ENCODE peak calls at places on chromosomes 4 and X, in eight cellular contexts. One of them, this sample, is unnamed.

GRCh38 chrX:101530944-101531343 is 19.4 kb upstream of the ARMCX1 start:
- DNase-seq in fibroblast of lung: no peak
- DNase-seq in GM12864: no peak
- DNase-seq in adrenal gland: no peak
- DNase-seq in fibroblast of mammary gland: no peak
- DNase-seq in body of pancreas: no peak
- DNase-seq in heart left ventricle: no peak
- DNase-seq in AG09319: no peak
- DNase-seq in this sample: no peak

GRCh38 chrX:97167333-97167732 is 283.6 kb downstream of the RPA4 start:
- DNase-seq in heart left ventricle: no peak
- DNase-seq in body of pancreas: no peak
- DNase-seq in adrenal gland: no peak
- DNase-seq in fibroblast of lung: no peak
- DNase-seq in AG09319: no peak
- DNase-seq in GM12864: no peak
- DNase-seq in fibroblast of mammary gland: no peak
- DNase-seq in this sample: no peak

GRCh38 chr4:2258091-2259035 is 3.5 kb downstream of the MXD4 start:
- DNase-seq in fibroblast of lung: no peak
- DNase-seq in fibroblast of mammary gland: no peak
- DNase-seq in body of pancreas: peak
- DNase-seq in heart left ventricle: peak
- DNase-seq in AG09319: no peak
- DNase-seq in GM12864: no peak
- DNase-seq in adrenal gland: peak
- DNase-seq in this sample: no peak

GRCh38 chrX:115901241-115901640 is 269.3 kb upstream of the AGTR2 start:
- DNase-seq in GM12864: no peak
- DNase-seq in body of pancreas: no peak
- DNase-seq in adrenal gland: no peak
- DNase-seq in AG09319: no peak
- DNase-seq in heart left ventricle: no peak
- DNase-seq in fibroblast of lung: no peak
- DNase-seq in fibroblast of mammary gland: no peak
- DNase-seq in this sample: no peak

GRCh38 chr4:53706422-53707032 is 115.2 kb upstream of the LNX1 start:
- DNase-seq in heart left ventricle: no peak
- DNase-seq in fibroblast of lung: peak
- DNase-seq in fibroblast of mammary gland: peak
- DNase-seq in AG09319: peak
- DNase-seq in adrenal gland: no peak
- DNase-seq in GM12864: peak
- DNase-seq in body of pancreas: peak
- DNase-seq in this sample: peak

GRCh38 chr4:105106416-105106815 is 40.3 kb upstream of the TET2 start:
- DNase-seq in AG09319: no peak
- DNase-seq in GM12864: no peak
- DNase-seq in adrenal gland: no peak
- DNase-seq in fibroblast of lung: peak
- DNase-seq in fibroblast of mammary gland: peak
- DNase-seq in body of pancreas: no peak
- DNase-seq in heart left ventricle: no peak
- DNase-seq in this sample: no peak

GRCh38 chr4:101191302-101192098 is 155.8 kb downstream of the PPP3CA start:
- DNase-seq in fibroblast of lung: peak
- DNase-seq in body of pancreas: peak
- DNase-seq in fibroblast of mammary gland: peak
- DNase-seq in adrenal gland: peak
- DNase-seq in AG09319: peak
- DNase-seq in heart left ventricle: peak
- DNase-seq in GM12864: no peak
- DNase-seq in this sample: no peak

GRCh38 chr4:184251680-184252000 is 34.0 kb upstream of the ENPP6 start:
- DNase-seq in fibroblast of mammary gland: no peak
- DNase-seq in body of pancreas: no peak
- DNase-seq in AG09319: no peak
- DNase-seq in adrenal gland: no peak
- DNase-seq in heart left ventricle: no peak
- DNase-seq in GM12864: no peak
- DNase-seq in fibroblast of lung: no peak
- DNase-seq in this sample: no peak

GRCh38 chr4:83851261-83852084 is 315.6 kb downstream of the GPAT3 start:
- DNase-seq in GM12864: no peak
- DNase-seq in adrenal gland: no peak
- DNase-seq in fibroblast of mammary gland: peak
- DNase-seq in AG09319: no peak
- DNase-seq in body of pancreas: no peak
- DNase-seq in heart left ventricle: no peak
- DNase-seq in fibroblast of lung: no peak
- DNase-seq in this sample: no peak

GRCh38 chr4:58935336-58935735 is 1825.2 kb upstream of the IGFBP7 start:
- DNase-seq in AG09319: no peak
- DNase-seq in adrenal gland: no peak
- DNase-seq in heart left ventricle: no peak
- DNase-seq in GM12864: no peak
- DNase-seq in body of pancreas: no peak
- DNase-seq in fibroblast of mammary gland: no peak
- DNase-seq in fibroblast of lung: no peak
- DNase-seq in this sample: no peak

GRCh38 chrX:40483502-40483901 is 97.3 kb upstream of the ATP6AP2 start:
- DNase-seq in body of pancreas: no peak
- DNase-seq in adrenal gland: no peak
- DNase-seq in AG09319: no peak
- DNase-seq in heart left ventricle: no peak
- DNase-seq in fibroblast of mammary gland: no peak
- DNase-seq in fibroblast of lung: no peak
- DNase-seq in GM12864: no peak
- DNase-seq in this sample: no peak
- TF ChIP-seq CTCF in body of pancreas: no peak
- TF ChIP-seq CTCF in adrenal gland: no peak
- TF ChIP-seq CTCF in AG09319: no peak
- TF ChIP-seq CTCF in heart left ventricle: no peak
- TF ChIP-seq CTCF in fibroblast of mammary gland: no peak
- TF ChIP-seq CTCF in fibroblast of lung: no peak
- TF ChIP-seq CTCF in GM12864: no peak
- TF ChIP-seq CTCF in this sample: no peak

GRCh38 chr4:44722001-44722400 is 4.4 kb downstream of the GNPDA2 start:
- DNase-seq in fibroblast of mammary gland: no peak
- DNase-seq in heart left ventricle: no peak
- DNase-seq in adrenal gland: no peak
- DNase-seq in AG09319: no peak
- DNase-seq in GM12864: no peak
- DNase-seq in body of pancreas: no peak
- DNase-seq in fibroblast of lung: no peak
- DNase-seq in this sample: no peak

GRCh38 chr4:44727471-44727870 is 1.1 kb upstream of the GNPDA2 start:
- DNase-seq in AG09319: no peak
- DNase-seq in adrenal gland: no peak
- DNase-seq in GM12864: no peak
- DNase-seq in heart left ventricle: no peak
- DNase-seq in body of pancreas: no peak
- DNase-seq in fibroblast of mammary gland: no peak
- DNase-seq in fibroblast of lung: no peak
- DNase-seq in this sample: no peak

GRCh38 chr4:44725166-44725565 is 1.2 kb downstream of the GNPDA2 start:
- DNase-seq in adrenal gland: no peak
- DNase-seq in GM12864: peak
- DNase-seq in heart left ventricle: no peak
- DNase-seq in fibroblast of lung: peak
- DNase-seq in AG09319: no peak
- DNase-seq in body of pancreas: no peak
- DNase-seq in fibroblast of mammary gland: peak
- DNase-seq in this sample: no peak

GRCh38 chr4:44725861-44726820 is at the start of gene GNPDA2:
- DNase-seq in fibroblast of mammary gland: peak
- DNase-seq in AG09319: peak
- DNase-seq in adrenal gland: peak
- DNase-seq in body of pancreas: peak
- DNase-seq in heart left ventricle: peak
- DNase-seq in fibroblast of lung: peak
- DNase-seq in GM12864: peak
- DNase-seq in this sample: peak
- TF ChIP-seq CTCF in fibroblast of mammary gland: no peak
- TF ChIP-seq CTCF in AG09319: peak
- TF ChIP-seq CTCF in adrenal gland: no peak
- TF ChIP-seq CTCF in body of pancreas: no peak
- TF ChIP-seq CTCF in heart left ventricle: peak
- TF ChIP-seq CTCF in fibroblast of lung: peak
- TF ChIP-seq CTCF in GM12864: no peak
- TF ChIP-seq CTCF in this sample: no peak

GRCh38 chr4:179114615-179115014 is 1672.4 kb upstream of the AGA start:
- DNase-seq in adrenal gland: no peak
- DNase-seq in AG09319: no peak
- DNase-seq in heart left ventricle: no peak
- DNase-seq in body of pancreas: no peak
- DNase-seq in fibroblast of mammary gland: no peak
- DNase-seq in fibroblast of lung: no peak
- DNase-seq in GM12864: no peak
- DNase-seq in this sample: no peak

GRCh38 chr4:179112441-179113170 is 1670.4 kb upstream of the AGA start:
- DNase-seq in body of pancreas: no peak
- DNase-seq in AG09319: no peak
- DNase-seq in heart left ventricle: no peak
- DNase-seq in fibroblast of lung: peak
- DNase-seq in adrenal gland: no peak
- DNase-seq in fibroblast of mammary gland: no peak
- DNase-seq in GM12864: no peak
- DNase-seq in this sample: no peak

GRCh38 chr4:179110356-179110755 is 1668.1 kb upstream of the AGA start:
- DNase-seq in body of pancreas: no peak
- DNase-seq in AG09319: no peak
- DNase-seq in heart left ventricle: no peak
- DNase-seq in GM12864: no peak
- DNase-seq in fibroblast of mammary gland: peak
- DNase-seq in fibroblast of lung: peak
- DNase-seq in adrenal gland: no peak
- DNase-seq in this sample: no peak

GRCh38 chr4:179116011-179116410 is 1673.8 kb upstream of the AGA start:
- DNase-seq in AG09319: no peak
- DNase-seq in adrenal gland: no peak
- DNase-seq in body of pancreas: no peak
- DNase-seq in GM12864: no peak
- DNase-seq in fibroblast of mammary gland: no peak
- DNase-seq in fibroblast of lung: peak
- DNase-seq in heart left ventricle: no peak
- DNase-seq in this sample: no peak

DNA sequence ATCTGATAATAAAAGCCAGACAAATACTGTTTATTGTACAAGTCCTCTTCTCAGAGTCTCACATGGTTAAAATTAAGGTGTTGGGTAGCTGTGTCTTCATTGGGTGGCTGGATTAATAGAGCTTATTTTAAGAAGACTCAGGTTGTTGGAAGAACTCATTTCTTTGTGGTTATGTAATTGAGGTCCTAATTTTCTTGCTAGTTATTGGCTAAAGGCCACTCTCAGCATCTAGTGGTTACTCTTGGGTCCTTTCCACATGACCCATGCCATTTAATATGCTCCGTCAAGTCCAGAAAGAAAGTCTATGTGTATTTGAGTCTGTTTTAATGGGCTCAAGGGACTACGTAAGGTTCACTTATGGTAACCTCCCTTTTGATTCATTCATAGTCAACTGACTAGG is 1668.6 kb upstream of the AGA start:
- DNase-seq in fibroblast of mammary gland: no peak
- DNase-seq in body of pancreas: no peak
- DNase-seq in heart left ventricle: no peak
- DNase-seq in adrenal gland: no peak
- DNase-seq in AG09319: no peak
- DNase-seq in GM12864: no peak
- DNase-seq in fibroblast of lung: peak
- DNase-seq in this sample: no peak
- TF ChIP-seq CTCF in fibroblast of mammary gland: no peak
- TF ChIP-seq CTCF in body of pancreas: no peak
- TF ChIP-seq CTCF in heart left ventricle: no peak
- TF ChIP-seq CTCF in adrenal gland: no peak
- TF ChIP-seq CTCF in AG09319: no peak
- TF ChIP-seq CTCF in GM12864: no peak
- TF ChIP-seq CTCF in fibroblast of lung: no peak
- TF ChIP-seq CTCF in this sample: no peak

GRCh38 chrX:7552758-7553157 is 290.2 kb upstream of the VCX start:
- DNase-seq in adrenal gland: no peak
- DNase-seq in fibroblast of mammary gland: no peak
- DNase-seq in body of pancreas: no peak
- DNase-seq in GM12864: no peak
- DNase-seq in fibroblast of lung: no peak
- DNase-seq in AG09319: no peak
- DNase-seq in heart left ventricle: no peak
- DNase-seq in this sample: no peak
- TF ChIP-seq CTCF in adrenal gland: no peak
- TF ChIP-seq CTCF in fibroblast of mammary gland: no peak
- TF ChIP-seq CTCF in body of pancreas: no peak
- TF ChIP-seq CTCF in GM12864: no peak
- TF ChIP-seq CTCF in fibroblast of lung: no peak
- TF ChIP-seq CTCF in AG09319: no peak
- TF ChIP-seq CTCF in heart left ventricle: no peak
- TF ChIP-seq CTCF in this sample: peak

DNA sequence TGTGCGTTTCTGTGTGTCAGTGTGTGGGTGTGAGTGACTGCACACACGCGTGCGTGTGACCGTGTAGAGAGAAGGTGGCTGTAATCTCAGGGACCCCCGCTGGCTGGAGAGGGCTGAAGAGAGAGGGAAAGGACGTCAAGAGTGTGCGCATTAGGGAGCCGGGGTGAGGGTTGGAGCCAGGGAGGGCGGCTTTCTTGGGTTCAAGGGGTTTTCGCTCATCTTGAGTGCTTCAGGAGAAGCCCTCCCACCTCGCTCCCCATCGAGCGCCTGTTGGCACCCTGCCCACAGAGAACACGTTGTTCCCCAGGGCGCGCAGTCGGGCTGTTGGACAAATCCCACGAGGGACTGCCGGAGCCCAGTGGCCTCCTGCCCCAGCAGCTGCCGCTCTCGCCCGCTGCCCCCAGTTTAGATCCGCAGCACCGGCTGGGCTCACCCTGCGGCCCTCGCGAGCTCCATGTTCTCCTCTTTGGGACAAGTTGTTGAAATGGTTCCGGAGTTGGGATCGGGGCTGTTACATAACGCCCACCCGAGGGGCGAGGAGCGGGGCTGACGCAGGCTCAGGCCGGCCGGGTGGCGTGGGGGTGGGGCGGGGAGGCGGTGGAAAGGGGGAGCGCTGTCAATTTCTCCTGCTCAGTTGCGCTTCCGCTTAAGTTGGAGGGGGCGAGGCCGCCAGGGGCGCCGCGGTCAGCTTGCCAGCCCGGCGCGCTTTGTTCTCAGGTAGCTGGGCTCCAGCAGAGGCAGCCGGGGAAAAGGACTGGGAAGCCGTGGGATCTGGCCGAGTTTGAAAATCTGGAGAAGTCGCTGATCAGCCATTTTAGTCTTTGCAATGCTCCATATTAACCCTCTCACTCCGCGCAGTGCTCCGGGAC is 1.6 kb downstream of the GRIA2 start:
- DNase-seq in fibroblast of lung: no peak
- DNase-seq in adrenal gland: peak
- DNase-seq in body of pancreas: peak
- DNase-seq in fibroblast of mammary gland: no peak
- DNase-seq in GM12864: no peak
- DNase-seq in AG09319: no peak
- DNase-seq in heart left ventricle: no peak
- DNase-seq in this sample: no peak
- TF ChIP-seq CTCF in fibroblast of lung: no peak
- TF ChIP-seq CTCF in adrenal gland: no peak
- TF ChIP-seq CTCF in body of pancreas: no peak
- TF ChIP-seq CTCF in fibroblast of mammary gland: no peak
- TF ChIP-seq CTCF in GM12864: no peak
- TF ChIP-seq CTCF in AG09319: no peak
- TF ChIP-seq CTCF in heart left ventricle: no peak
- TF ChIP-seq CTCF in this sample: no peak

GRCh38 chr4:6873291-6873690 is 36.3 kb upstream of the TBC1D14 start:
- DNase-seq in body of pancreas: no peak
- DNase-seq in fibroblast of mammary gland: peak
- DNase-seq in GM12864: no peak
- DNase-seq in AG09319: no peak
- DNase-seq in adrenal gland: no peak
- DNase-seq in heart left ventricle: no peak
- DNase-seq in fibroblast of lung: peak
- DNase-seq in this sample: no peak
- TF ChIP-seq CTCF in body of pancreas: no peak
- TF ChIP-seq CTCF in fibroblast of mammary gland: peak
- TF ChIP-seq CTCF in GM12864: no peak
- TF ChIP-seq CTCF in AG09319: no peak
- TF ChIP-seq CTCF in adrenal gland: peak
- TF ChIP-seq CTCF in heart left ventricle: no peak
- TF ChIP-seq CTCF in fibroblast of lung: no peak
- TF ChIP-seq CTCF in this sample: peak

This sample was measured in GM13977.